ENCODE peak calls at places on chromosomes 12 and 14, in six cellular contexts. B, J, X, Z, I and M are unnamed samples.

GRCh38 chr12:122421815-122422737 is at the start of gene CLIP1:
- DNase-seq in B (peak), J (peak), X (peak), Z (peak), I (peak), M (peak)

GRCh38 chr14:36785511-36785910 is 123.9 kb downstream of the PAX9 start:
- DNase-seq in B (no peak), J (no peak), X (no peak), Z (no peak), I (no peak), M (no peak)

GRCh38 chr12:85920324-85920947 is 46.3 kb downstream of the NTS start:
- DNase-seq in B (peak), J (no peak), X (peak), Z (peak), I (peak), M (peak)

GRCh38 chr14:41606249-41607118 is at the start of gene LRFN5:
- DNase-seq in B (peak), J (peak), X (no peak), Z (peak), I (peak), M (peak)

GRCh38 chr14:103213331-103213730 is 90.1 kb downstream of the TNFAIP2 start:
- DNase-seq in B (no peak), J (no peak), X (no peak), Z (no peak), I (no peak), M (no peak)

GRCh38 chr12:59322473-59322872 is 273.4 kb upstream of the SLC16A7 start:
- DNase-seq in B (no peak), J (no peak), X (no peak), Z (no peak), I (no peak), M (no peak)

GRCh38 chr12:79547735-79548347 is 142.9 kb downstream of the PAWR start:
- DNase-seq in B (peak), J (peak), X (no peak), Z (peak), I (peak), M (peak)

GRCh38 chr14:23056956-23057756 is at the start of gene CDH24:
- DNase-seq in B (peak), J (peak), X (peak), Z (peak), I (peak), M (peak)

GRCh38 chr12:52202361-52203078 is 10.7 kb upstream of the KRT80 start:
- DNase-seq in B (no peak), J (no peak), X (no peak), Z (no peak), I (peak), M (no peak)

GRCh38 chr12:5827591-5827990 is 117.5 kb downstream of the ANO2 start:
- DNase-seq in B (no peak), J (no peak), X (no peak), Z (no peak), I (no peak), M (no peak)

GRCh38 chr12:119762619-119763018 is 94.7 kb downstream of the PRKAB1 start:
- DNase-seq in B (no peak), J (no peak), X (no peak), Z (no peak), I (no peak), M (no peak)

GRCh38 chr12:38053655-38054464 is 262.7 kb upstream of the ALG10B start:
- DNase-seq in B (no peak), J (no peak), X (peak), Z (no peak), I (no peak), M (no peak)

GRCh38 chr12:49230176-49230575 is 34.7 kb upstream of the TUBA1C start:
- DNase-seq in B (no peak), J (no peak), X (no peak), Z (no peak), I (no peak), M (no peak)

GRCh38 chr12:131985145-131985875 is 35.6 kb downstream of the EP400 start:
- DNase-seq in B (no peak), J (no peak), X (no peak), Z (no peak), I (no peak), M (no peak)

GRCh38 chr12:106072751-106073150 is 66.0 kb downstream of the NUAK1 start:
- DNase-seq in B (no peak), J (no peak), X (no peak), Z (no peak), I (no peak), M (no peak)

GRCh38 chr14:69625299-69626131 is 14.1 kb downstream of the SUSD6 start:
- DNase-seq in B (peak), J (no peak), X (peak), Z (peak), I (peak), M (peak)

GRCh38 chr12:3299929-3300832 is 190.8 kb upstream of the PRMT8 start:
- DNase-seq in B (peak), J (peak), X (peak), Z (peak), I (peak), M (peak)
- H3K4me3 ChIP-seq in B (no peak), J (no peak), X (peak), Z (peak), I (no peak), M (peak)

GRCh38 chr12:44720265-44720664 is 155.8 kb downstream of the NELL2 start:
- DNase-seq in B (no peak), J (no peak), X (no peak), Z (no peak), I (no peak), M (no peak)
- TF ChIP-seq CTCF in B (no peak), J (no peak), X (no peak), Z (no peak), I (no peak), M (no peak)

GRCh38 chr14:55077155-55077554 is 25.7 kb downstream of the MAPK1IP1L start:
- DNase-seq in B (no peak), J (no peak), X (peak), Z (peak), I (peak), M (peak)
- H3K4me3 ChIP-seq in B (no peak), J (no peak), X (no peak), Z (no peak), I (no peak), M (no peak)

DNA sequence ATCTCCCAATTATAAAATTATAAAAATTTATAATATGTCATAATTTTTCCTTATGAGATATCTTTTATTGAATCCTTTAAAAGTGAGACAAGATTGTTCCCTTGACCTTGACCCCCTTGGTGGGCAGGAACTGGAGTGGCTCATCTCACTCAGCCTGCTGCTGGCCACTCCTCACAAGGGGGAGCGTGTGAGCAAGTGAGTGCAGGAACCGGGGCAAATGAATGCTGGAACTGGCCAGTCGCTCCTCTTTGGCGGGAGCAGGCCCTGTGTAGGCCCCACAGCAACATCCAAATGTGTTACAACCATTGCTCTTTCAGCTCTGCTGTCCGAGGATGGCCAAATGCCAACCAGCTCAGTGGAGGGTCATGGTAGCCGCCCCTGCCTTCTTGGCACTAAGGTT is 178.8 kb downstream of the ETNK1 start:
- DNase-seq in B (no peak), J (no peak), X (no peak), Z (no peak), I (no peak), M (peak)
- TF ChIP-seq CTCF in B (no peak), J (no peak), X (no peak), Z (no peak), I (no peak), M (no peak)

DNA sequence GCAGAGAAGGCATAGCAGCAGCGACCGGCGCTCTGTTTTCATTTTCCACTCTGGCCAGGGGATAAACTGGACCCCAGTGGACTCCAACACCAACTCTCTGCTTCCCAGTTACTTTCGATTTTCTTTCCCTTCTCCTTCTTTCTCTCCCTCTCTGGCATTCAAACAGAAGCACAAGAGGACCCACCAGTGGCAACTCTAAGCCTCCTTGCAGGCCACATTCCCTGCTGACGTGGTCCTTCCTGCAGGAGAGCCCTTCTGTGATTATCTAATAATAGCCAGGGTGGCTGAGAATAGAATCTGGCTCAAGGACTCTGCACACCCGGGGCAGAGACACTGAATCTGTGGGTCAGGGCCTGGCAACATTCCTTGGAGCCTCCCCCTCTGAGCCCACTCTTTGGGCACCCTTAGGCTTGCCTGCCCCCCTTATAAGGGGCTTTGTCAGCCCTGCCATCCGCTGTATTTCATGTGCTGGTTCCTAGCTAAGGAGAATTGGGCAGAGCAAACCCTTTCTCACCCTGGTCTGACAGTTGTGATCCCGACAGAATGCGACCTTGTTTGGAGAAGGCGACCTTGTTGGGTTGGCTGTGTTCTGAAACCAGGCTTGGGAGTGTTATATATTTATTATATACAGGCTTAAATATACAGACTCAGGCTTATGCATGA is 8.2 kb upstream of the HOXC6 start:
- DNase-seq in B (no peak), J (no peak), X (peak), Z (peak), I (no peak), M (no peak)
- H3K4me3 ChIP-seq in B (peak), J (no peak), X (peak), Z (peak), I (no peak), M (no peak)